ENCODE peak calls at places on chromosomes 6 and 20, in seven cellular contexts. B, Z, R, X, I, V and D are unnamed samples.

GRCh38 chr20:45014671-45015415 is 48.5 kb downstream of the STK4 start:
- DNase-seq in B (no peak), Z (peak; percentile 71), V (no peak), I (no peak), R (no peak), X (no peak), D (no peak)

GRCh38 chr6:126380072-126380583 is 40.2 kb downstream of the CENPW start:
- DNase-seq in B (no peak), I (no peak), V (no peak), R (no peak), Z (no peak), X (no peak), D (no peak)

GRCh38 chr6:53128842-53129241 is 19.8 kb downstream of the GCM1 start:
- DNase-seq in R (no peak), Z (no peak), V (no peak), X (no peak), I (no peak), B (no peak), D (no peak)

GRCh38 chr20:46130534-46130933 is 12.4 kb downstream of the CD40 start:
- DNase-seq in I (no peak), Z (no peak), X (peak; percentile 47), R (no peak), V (no peak), B (no peak), D (no peak)

GRCh38 chr6:66900081-66900770 is 1193.2 kb upstream of the EYS start:
- DNase-seq in R (no peak), X (no peak), B (no peak), Z (peak; percentile 8), V (no peak), I (no peak), D (no peak)

GRCh38 chr20:34084227-34084923 is 27.7 kb downstream of the EIF2S2 start:
- DNase-seq in V (no peak), Z (no peak), X (no peak), B (no peak), I (no peak), R (no peak), D (no peak)

GRCh38 chr20:62598761-62599194 is 43.5 kb upstream of the SLCO4A1 start:
- DNase-seq in R (no peak), X (no peak), I (no peak), B (no peak), Z (no peak), V (no peak), D (no peak)

GRCh38 chr6:54473328-54473727 is 165.1 kb downstream of the TINAG start:
- DNase-seq in V (no peak), B (no peak), I (no peak), R (no peak), X (no peak), Z (no peak), D (no peak)

GRCh38 chr6:130369821-130370220 is 4.0 kb downstream of the TMEM200A start:
- DNase-seq in B (no peak), X (no peak), R (no peak), V (no peak), Z (no peak), I (no peak), D (no peak)

GRCh38 chr6:35082733-35083403 is 58.3 kb downstream of the TCP11 start:
- DNase-seq in Z (no peak), X (peak; percentile 50), V (no peak), B (no peak), R (no peak), I (no peak), D (no peak)

GRCh38 chr6:149445095-149445466 is 39.7 kb downstream of the ZC3H12D start:
- DNase-seq in R (peak; percentile 32), Z (no peak), X (no peak), V (no peak), B (no peak), I (no peak), D (no peak)

GRCh38 chr6:112651239-112651638 is 304.1 kb downstream of the RFPL4B start:
- DNase-seq in B (no peak), V (no peak), Z (peak; percentile 33), R (no peak), I (no peak), X (no peak), D (no peak)

GRCh38 chr6:111610548-111611172 is 5.0 kb upstream of the TRAF3IP2 start:
- DNase-seq in R (no peak), V (no peak), Z (no peak), I (no peak), X (no peak), B (no peak), D (no peak)

GRCh38 chr20:43942661-43943285 is 28.1 kb downstream of the TOX2 start:
- DNase-seq in I (peak; percentile 13), R (no peak), V (no peak), X (no peak), B (peak; percentile 88), Z (peak; percentile 82), D (no peak)

GRCh38 chr6:116971959-116972358 is 94.9 kb downstream of the RFX6 start:
- DNase-seq in Z (peak; percentile 44), V (no peak), B (peak; percentile 66), R (no peak), X (no peak), I (no peak), D (no peak)

GRCh38 chr6:149756261-149756636 is 6.7 kb downstream of the PCMT1 start:
- DNase-seq in B (no peak), X (no peak), V (no peak), I (no peak), Z (no peak), R (no peak), D (no peak)

GRCh38 chr6:147278891-147279290 is 74.7 kb downstream of the STXBP5 start:
- DNase-seq in Z (no peak), V (no peak), X (no peak), R (no peak), I (no peak), B (no peak), D (no peak)

GRCh38 chr6:130740308-130740707 is 86.9 kb upstream of the SMLR1 start:
- DNase-seq in X (no peak), V (no peak), Z (no peak), B (no peak), I (no peak), R (no peak), D (no peak)

GRCh38 chr20:51470907-51471411 is 71.6 kb downstream of the NFATC2 start:
- DNase-seq in R (no peak), V (no peak), X (no peak), Z (no peak), B (no peak), I (no peak), D (no peak)

GRCh38 chr6:111230351-111231077 is 143.2 kb downstream of the SLC16A10 start:
- DNase-seq in B (peak; percentile 81), I (no peak), R (no peak), X (no peak), V (no peak), Z (peak; percentile 69), D (no peak)

GRCh38 chr6:25769983-25770382 is 15.4 kb downstream of the SLC17A4 start:
- DNase-seq in X (no peak), V (no peak), I (no peak), Z (peak; percentile 8), B (no peak), R (no peak), D (no peak)